ENCODE peak calls at places on chromosomes 1 and 21, in ten cellular contexts. D is tibial nerve; J is brain microvascular endothelial cell; P is pancreas; C is astrocyte; G is Calu3; Y is B cell; K is cardiac fibroblast; N is fibroblast of lung; A is CD4-positive, alpha-beta T cell. F is an unnamed sample.

GRCh38 chr21:35945089-35945671 is 115.1 kb downstream of the SETD4 start:
- DNase-seq in N (no peak), G (no peak), K (no peak), Y (no peak), A (no peak), D (no peak), P (no peak), J (no peak), C (no peak), F (no peak)

GRCh38 chr1:30376054-30376453 is 347.3 kb downstream of the MATN1 start:
- DNase-seq in Y (no peak), A (no peak), K (no peak), G (no peak), J (no peak), P (no peak), D (no peak), N (no peak), C (no peak), F (no peak)

GRCh38 chr1:154519661-154520060 is 17.4 kb upstream of the SHE start:
- DNase-seq in N (no peak), C (no peak), G (no peak), Y (no peak), J (no peak), D (no peak), P (no peak), A (no peak), K (no peak), F (no peak)

GRCh38 chr21:45530423-45531113 is 11.7 kb downstream of the SLC19A1 start:
- DNase-seq in G (no peak), D (no peak), C (no peak), K (no peak), P (peak), Y (no peak), N (no peak), A (no peak), J (no peak), F (no peak)

GRCh38 chr1:150765229-150765976 is at the start of gene CTSS:
- DNase-seq in A (no peak), K (peak), D (no peak), P (no peak), G (no peak), N (peak), Y (peak), J (no peak), C (no peak), F (no peak)

GRCh38 chr21:25396135-25396711 is 211.1 kb downstream of the MRPL39 start:
- DNase-seq in P (no peak), J (no peak), K (no peak), G (no peak), D (no peak), C (no peak), Y (no peak), N (no peak), A (no peak), F (no peak)

GRCh38 chr21:39136711-39137110 is 46.5 kb downstream of the PSMG1 start:
- DNase-seq in A (no peak), K (no peak), C (peak), Y (no peak), P (no peak), N (no peak), J (peak), G (no peak), D (no peak), F (no peak)

GRCh38 chr1:65471901-65472332 is 51.4 kb downstream of the LEPR start:
- DNase-seq in D (no peak), G (no peak), A (no peak), Y (no peak), J (no peak), P (no peak), N (peak), C (no peak), K (peak), F (no peak)

GRCh38 chr1:153293480-153293775 is 19.3 kb downstream of the PGLYRP3 start:
- DNase-seq in D (no peak), A (no peak), C (no peak), G (no peak), Y (no peak), P (no peak), N (no peak), J (no peak), K (no peak), F (no peak)

GRCh38 chr1:119873166-119874025 is 22.9 kb downstream of the ADAM30 start:
- DNase-seq in D (no peak), Y (no peak), C (peak), A (no peak), K (peak), J (peak), G (no peak), P (no peak), N (peak), F (no peak)

GRCh38 chr21:45056917-45057560 is 17.3 kb upstream of the ADARB1 start:
- DNase-seq in C (no peak), Y (no peak), J (no peak), D (no peak), K (no peak), A (no peak), G (no peak), P (no peak), N (no peak), F (no peak)

GRCh38 chr1:217494767-217495166 is 136.1 kb downstream of the GPATCH2 start:
- DNase-seq in P (no peak), D (no peak), N (no peak), C (no peak), K (no peak), Y (no peak), J (no peak), A (no peak), G (no peak), F (no peak)

GRCh38 chr1:153617677-153618076 is 1.6 kb upstream of the S100A14 start:
- DNase-seq in N (peak), G (peak), C (no peak), A (peak), P (peak), D (peak), K (no peak), Y (peak), J (no peak), F (no peak)

GRCh38 chr1:54168206-54168965 is 15.6 kb upstream of the CDCP2 start:
- DNase-seq in Y (no peak), J (no peak), G (no peak), A (no peak), N (no peak), K (no peak), P (no peak), D (no peak), C (no peak), F (no peak)

GRCh38 chr1:155166373-155167165 is 6.5 kb downstream of the KRTCAP2 start:
- DNase-seq in C (no peak), A (no peak), P (peak), K (peak), Y (peak), D (no peak), J (no peak), N (peak), G (no peak), F (no peak)

GRCh38 chr1:243470492-243470891 is 214.7 kb downstream of the SDCCAG8 start:
- DNase-seq in K (no peak), C (no peak), D (no peak), N (no peak), A (no peak), G (no peak), J (no peak), Y (no peak), P (no peak), F (no peak)

GRCh38 chr1:222404710-222405109 is 143.2 kb downstream of the HHIPL2 start:
- DNase-seq in N (no peak), A (no peak), C (no peak), D (no peak), G (no peak), Y (no peak), P (no peak), J (no peak), K (no peak), F (no peak)

GRCh38 chr1:201436461-201436860 is 14.9 kb upstream of the TNNI1 start:
- DNase-seq in A (no peak), C (no peak), P (no peak), Y (no peak), K (peak), J (no peak), D (no peak), N (no peak), G (peak), F (no peak)

GRCh38 chr1:45913183-45913924 is 109.9 kb downstream of the MAST2 start:
- DNase-seq in K (peak), N (peak), G (no peak), C (peak), J (peak), Y (no peak), P (no peak), A (no peak), D (no peak), F (no peak)

GRCh38 chr1:24112381-24113169 is 640 bp upstream of the MYOM3 start:
- DNase-seq in Y (peak), N (peak), C (peak), K (peak), D (peak), A (no peak), G (peak), J (peak), P (peak), F (no peak)

GRCh38 chr21:45404726-45405270 is at the start of gene COL18A1:
- DNase-seq in P (peak), D (no peak), Y (peak), G (peak), C (no peak), A (no peak), J (no peak), N (peak), K (peak), F (no peak)

GRCh38 chr1:41233708-41234107 is 8.4 kb downstream of the SCMH1 start:
- DNase-seq in C (no peak), N (no peak), K (no peak), D (no peak), Y (no peak), J (no peak), G (no peak), A (no peak), P (no peak), F (no peak)

GRCh38 chr1:65820983-65821382 is 28.3 kb downstream of the PDE4B start:
- DNase-seq in Y (no peak), G (no peak), K (peak), J (peak), P (no peak), C (peak), N (peak), A (no peak), D (no peak), F (no peak)

GRCh38 chr1:89725016-89725380 is 92.1 kb downstream of the LRRC8C start:
- DNase-seq in P (no peak), A (no peak), Y (no peak), C (peak), D (no peak), G (no peak), N (peak), J (peak), K (peak), F (peak)

GRCh38 chr21:15063821-15064575 is 802 bp downstream of the NRIP1 start:
- DNase-seq in A (no peak), Y (no peak), P (peak), G (peak), C (peak), D (peak), J (peak), N (peak), K (peak), F (no peak)

GRCh38 chr1:172328266-172328665 is 92.2 kb upstream of the C1orf105 start:
- DNase-seq in A (no peak), K (no peak), C (no peak), N (no peak), D (no peak), Y (no peak), G (no peak), P (no peak), J (no peak), F (no peak)

GRCh38 chr1:199273837-199274379 is 635.1 kb downstream of the PTPRC start:
- DNase-seq in A (no peak), G (peak), J (no peak), K (peak), N (peak), D (no peak), Y (no peak), C (peak), P (peak), F (no peak)

GRCh38 chr1:174160109-174160473 is 771 bp downstream of the RABGAP1L start:
- DNase-seq in P (peak), G (peak), Y (no peak), A (no peak), K (peak), N (peak), D (peak), C (no peak), J (peak), F (peak)

GRCh38 chr1:174158767-174159252 is 510 bp upstream of the RABGAP1L start:
- DNase-seq in J (no peak), C (no peak), D (no peak), A (no peak), Y (no peak), N (no peak), P (no peak), G (no peak), K (no peak), F (no peak)

GRCh38 chr1:174160603-174161002 is 1.3 kb downstream of the RABGAP1L start:
- DNase-seq in A (no peak), K (no peak), D (no peak), J (no peak), C (no peak), G (no peak), N (no peak), Y (no peak), P (no peak), F (no peak)

GRCh38 chr1:174157157-174157806 is 2.0 kb upstream of the RABGAP1L start:
- DNase-seq in A (no peak), P (no peak), K (no peak), Y (no peak), G (no peak), N (no peak), D (no peak), J (no peak), C (no peak), F (no peak)

GRCh38 chr1:174159253-174160108 is at the start of gene RABGAP1L:
- DNase-seq in C (peak), Y (peak), P (peak), D (peak), J (peak), A (peak), G (peak), N (peak), K (peak), F (peak)
- TF ChIP-seq CTCF in C (no peak), Y (no peak), P (no peak), D (no peak), J (no peak), A (no peak), G (no peak), N (no peak), K (no peak), F (no peak)

GRCh38 chr1:111510003-111510380 is 6.6 kb upstream of the ADORA3 start:
- DNase-seq in N (peak), A (no peak), G (no peak), C (no peak), J (no peak), K (peak), D (no peak), P (no peak), Y (no peak), F (no peak)

GRCh38 chr1:111504097-111504496 is 664 bp upstream of the ADORA3 start:
- DNase-seq in J (no peak), P (no peak), Y (no peak), G (no peak), N (no peak), A (no peak), D (no peak), C (no peak), K (no peak), F (no peak)

GRCh38 chr1:111506561-111506960 is 3.1 kb upstream of the ADORA3 start:
- DNase-seq in G (no peak), D (no peak), C (no peak), J (no peak), K (no peak), Y (no peak), A (no peak), P (no peak), N (no peak), F (no peak)

GRCh38 chr1:111505641-111506119 is 2.2 kb upstream of the ADORA3 start:
- DNase-seq in Y (peak), C (no peak), G (no peak), D (no peak), J (no peak), N (no peak), P (no peak), A (no peak), K (no peak), F (no peak)

DNA sequence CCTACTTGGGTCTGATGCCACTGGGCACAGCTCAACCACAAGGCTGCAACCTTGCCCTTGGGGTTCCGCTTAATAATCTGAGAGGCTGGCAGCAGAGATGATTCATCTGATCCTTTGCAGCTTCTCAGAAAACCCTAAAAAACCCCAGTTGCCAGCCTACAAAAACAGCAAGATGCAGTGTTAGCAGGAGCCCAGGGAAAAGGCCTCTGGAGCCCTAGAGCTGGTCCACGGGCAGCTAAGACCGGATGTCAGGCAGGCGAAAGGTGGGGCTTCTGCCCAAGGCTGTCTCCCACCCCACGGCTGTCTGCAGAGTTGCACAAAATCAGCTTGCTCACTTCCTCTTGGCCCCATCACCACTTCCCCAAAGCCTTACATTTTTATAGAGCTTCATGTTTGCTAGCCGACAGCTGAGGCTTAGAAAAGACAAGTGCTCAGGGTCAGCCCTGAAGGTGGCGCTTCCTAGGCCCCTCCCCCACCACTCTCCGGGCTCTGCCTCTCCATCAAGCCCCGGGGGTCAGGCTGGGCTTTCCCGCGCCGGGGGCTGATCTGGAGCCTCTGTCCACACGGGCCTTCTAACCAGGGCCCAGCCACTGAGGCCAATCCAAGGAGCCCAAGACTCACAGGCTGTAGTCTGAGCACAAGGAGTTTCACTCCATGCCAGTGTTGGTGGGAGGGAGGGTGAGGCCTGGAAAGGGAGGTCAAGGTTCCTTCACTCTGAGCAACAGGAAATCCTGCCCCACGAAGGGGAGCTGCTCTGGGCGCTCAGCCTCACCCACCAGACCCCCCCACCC is 4.2 kb upstream of the ADORA3 start:
- DNase-seq in N (peak), D (no peak), K (peak), A (peak), G (peak), P (peak), J (peak), C (peak), Y (peak), F (no peak)
- TF ChIP-seq CTCF in N (no peak), D (no peak), K (peak), A (no peak), G (no peak), P (no peak), J (peak), C (no peak), Y (no peak), F (no peak)

DNA sequence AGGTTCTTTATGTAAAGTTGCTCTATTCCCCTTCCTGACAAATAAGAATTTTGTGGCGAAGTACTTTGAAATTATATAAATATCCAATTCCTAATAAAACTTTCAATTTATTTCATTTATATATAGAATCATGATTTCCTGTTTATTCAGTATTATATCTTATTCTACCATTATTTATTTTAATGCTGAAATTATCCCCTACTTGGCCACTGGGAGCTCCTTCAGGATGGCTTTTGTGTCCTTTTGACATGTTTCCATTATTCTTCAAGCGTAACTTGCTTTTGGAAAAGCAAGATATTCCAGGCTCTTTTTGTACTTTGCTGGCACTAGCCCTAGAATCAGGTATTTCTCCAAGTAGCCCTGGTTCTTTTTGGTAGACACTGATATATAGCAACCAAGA is 67.2 kb upstream of the CACYBP start:
- DNase-seq in J (no peak), G (no peak), N (no peak), K (no peak), C (no peak), Y (no peak), D (no peak), P (no peak), A (no peak), F (no peak)
- TF ChIP-seq CTCF in J (peak), G (no peak), N (no peak), K (peak), C (peak), Y (no peak), D (no peak), P (no peak), A (no peak), F (no peak)

GRCh38 chr21:40841524-40842196 is 5.3 kb downstream of the DSCAM start:
- DNase-seq in D (no peak), G (no peak), J (no peak), A (no peak), K (no peak), Y (no peak), C (peak), N (no peak), P (peak), F (no peak)

GRCh38 chr21:40839551-40839950 is 7.4 kb downstream of the DSCAM start:
- DNase-seq in C (peak), P (no peak), A (no peak), K (no peak), Y (no peak), G (no peak), N (no peak), D (no peak), J (no peak), F (no peak)

GRCh38 chr21:40844935-40845334 is 2.0 kb downstream of the DSCAM start:
- DNase-seq in Y (no peak), P (no peak), J (no peak), N (no peak), G (no peak), C (no peak), A (no peak), K (no peak), D (no peak), F (no peak)

GRCh38 chr21:40840441-40840840 is 6.5 kb downstream of the DSCAM start:
- DNase-seq in J (no peak), A (no peak), K (no peak), C (peak), N (no peak), Y (no peak), P (no peak), G (no peak), D (no peak), F (no peak)

GRCh38 chr21:40842197-40842552 is 4.8 kb downstream of the DSCAM start:
- DNase-seq in Y (no peak), C (no peak), D (no peak), N (no peak), P (no peak), A (no peak), K (no peak), G (no peak), J (no peak), F (no peak)
- TF ChIP-seq CTCF in Y (no peak), C (no peak), D (no peak), N (no peak), P (no peak), A (no peak), K (no peak), G (no peak), J (no peak), F (no peak)

GRCh38 chr1:56837244-56837926 is 17.2 kb upstream of the C8A start:
- DNase-seq in J (no peak), D (no peak), G (no peak), N (no peak), P (no peak), A (no peak), C (no peak), Y (no peak), K (no peak), F (no peak)
- TF ChIP-seq CTCF in J (no peak), D (no peak), G (no peak), N (no peak), P (no peak), A (no peak), C (no peak), Y (no peak), K (no peak), F (no peak)

DNA sequence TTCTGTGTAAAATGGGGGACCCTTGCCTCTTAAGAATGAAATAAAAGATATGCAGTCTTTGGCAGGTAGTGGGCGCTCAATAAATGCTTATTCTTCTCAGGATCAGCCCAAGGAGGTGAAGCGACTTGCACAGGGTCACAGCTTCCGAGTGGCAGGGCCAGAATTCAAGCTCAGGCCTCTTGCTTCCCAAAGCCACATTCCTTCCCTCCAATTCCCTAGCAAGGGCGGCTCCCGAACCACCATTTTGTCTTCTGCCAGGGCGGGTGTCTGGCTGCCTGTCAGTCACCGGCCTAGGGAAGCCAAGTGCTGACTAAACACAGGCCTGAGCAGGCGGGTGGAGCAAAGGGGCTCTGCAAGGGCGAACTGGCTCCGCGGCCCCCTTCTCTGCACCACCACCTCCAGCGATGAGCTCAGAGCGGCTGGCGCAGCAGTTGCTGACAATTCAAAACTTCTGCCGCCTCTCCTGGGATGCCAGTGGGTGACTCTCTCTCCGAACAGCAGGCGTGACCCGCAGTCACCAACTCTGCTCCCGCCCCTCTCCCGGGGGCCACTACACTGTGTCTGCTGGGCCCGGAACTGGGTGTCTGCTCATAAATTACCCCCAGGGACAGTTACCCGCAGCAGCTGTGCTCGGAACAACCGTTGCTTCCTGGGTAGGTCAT is 10.8 kb downstream of the GPR3 start:
- DNase-seq in D (peak), Y (peak), A (no peak), K (peak), C (no peak), G (no peak), J (no peak), N (peak), P (no peak), F (no peak)
- TF ChIP-seq CTCF in D (no peak), Y (peak), A (peak), K (peak), C (peak), G (no peak), J (peak), N (peak), P (no peak), F (no peak)

F was measured in omental fat pad.